ENCODE peak calls at places on chromosomes 1 and 21, in nine cellular contexts. M is GM23248, V is left ventricle myocardium inferior, R is small intestine, S is endodermal cell, B is hepatocyte, O is cardiac muscle cell, C is BJ, T is kidney. N is an unnamed sample.

GRCh38 chr1:181079382-181079781 is 9.1 kb upstream of the IER5 start:
- DNase-seq in M (no peak), V (no peak), R (no peak), S (no peak), B (no peak), O (no peak), C (no peak), T (no peak), N (no peak)

GRCh38 chr1:100249155-100249536 is 488 bp downstream of the DBT start:
- DNase-seq in M (peak), V (no peak), R (no peak), S (no peak), B (peak), O (peak), C (no peak), T (no peak), N (no peak)

GRCh38 chr21:43703068-43703880 is 15.7 kb upstream of the PDXK start:
- DNase-seq in M (peak), V (peak), R (peak), S (peak), B (peak), O (peak), C (peak), T (peak), N (no peak)

GRCh38 chr1:65343286-65343685 is 33.9 kb downstream of the DNAJC6 start:
- DNase-seq in M (peak), V (no peak), R (no peak), S (no peak), B (no peak), O (no peak), C (no peak), T (no peak), N (no peak)

GRCh38 chr1:110565565-110565964 is 40.6 kb downstream of the KCNA2 start:
- DNase-seq in M (no peak), V (no peak), R (no peak), S (peak), B (no peak), O (no peak), C (no peak), T (no peak), N (no peak)

GRCh38 chr1:160032165-160032827 is 506 bp upstream of the PIGM start:
- DNase-seq in M (peak), V (no peak), R (peak), S (no peak), B (no peak), O (no peak), C (no peak), T (no peak), N (no peak)

GRCh38 chr1:33346921-33347649 is 26.2 kb upstream of the A3GALT2 start:
- DNase-seq in M (peak), V (no peak), R (peak), S (no peak), B (peak), O (no peak), C (peak), T (no peak), N (peak)

GRCh38 chr1:228400237-228400651 is 6.4 kb downstream of the TRIM11 start:
- DNase-seq in M (no peak), V (no peak), R (no peak), S (peak), B (no peak), O (no peak), C (no peak), T (peak), N (no peak)

GRCh38 chr21:45408811-45409261 is 3.9 kb downstream of the COL18A1 start:
- DNase-seq in M (no peak), V (peak), R (no peak), S (peak), B (no peak), O (no peak), C (no peak), T (peak), N (no peak)

GRCh38 chr1:228011721-228012311 is 5.0 kb downstream of the WNT3A start:
- DNase-seq in M (no peak), V (no peak), R (no peak), S (peak), B (no peak), O (no peak), C (no peak), T (no peak), N (no peak)

GRCh38 chr21:35138665-35139381 is 89.7 kb upstream of the RUNX1 start:
- DNase-seq in M (peak), V (no peak), R (peak), S (no peak), B (peak), O (no peak), C (no peak), T (no peak), N (peak)

GRCh38 chr1:10538608-10539355 is 64.0 kb downstream of the PEX14 start:
- DNase-seq in M (no peak), V (no peak), R (no peak), S (no peak), B (no peak), O (no peak), C (no peak), T (no peak), N (no peak)

GRCh38 chr1:234322097-234322496 is 51.2 kb upstream of the COA6 start:
- DNase-seq in M (no peak), V (no peak), R (no peak), S (no peak), B (no peak), O (no peak), C (no peak), T (no peak), N (no peak)

GRCh38 chr1:234692961-234693360 is 83.0 kb upstream of the IRF2BP2 start:
- DNase-seq in M (no peak), V (no peak), R (no peak), S (no peak), B (no peak), O (no peak), C (no peak), T (no peak), N (no peak)

GRCh38 chr1:114108741-114109255 is 44.9 kb downstream of the SYT6 start:
- DNase-seq in M (no peak), V (no peak), R (no peak), S (no peak), B (peak), O (no peak), C (no peak), T (no peak), N (no peak)

GRCh38 chr1:190022709-190023108 is 455.0 kb downstream of the BRINP3 start:
- DNase-seq in M (no peak), V (no peak), R (no peak), S (no peak), B (no peak), O (no peak), C (no peak), T (no peak), N (no peak)

GRCh38 chr1:246971322-246971721 is 36.5 kb downstream of the ZNF695 start:
- DNase-seq in M (peak), V (peak), R (peak), S (peak), B (peak), O (peak), C (no peak), T (no peak), N (peak)

GRCh38 chr1:43314233-43314632 is 13.5 kb downstream of the TIE1 start:
- DNase-seq in M (peak), V (no peak), R (no peak), S (no peak), B (no peak), O (no peak), C (no peak), T (no peak), N (no peak)

GRCh38 chr1:231867607-231868006 is 241.0 kb downstream of the DISC1 start:
- DNase-seq in M (no peak), V (no peak), R (no peak), S (no peak), B (no peak), O (peak), C (no peak), T (no peak), N (no peak)

GRCh38 chr1:57485643-57486042 is 61.8 kb upstream of the DAB1 start:
- DNase-seq in M (peak), V (no peak), R (no peak), S (no peak), B (no peak), O (no peak), C (no peak), T (no peak), N (no peak)

GRCh38 chr1:15852828-15853302 is 5.4 kb downstream of the SPEN start:
- DNase-seq in M (no peak), V (no peak), R (no peak), S (no peak), B (no peak), O (no peak), C (no peak), T (no peak), N (no peak)

GRCh38 chr1:13513885-13514546 is at the start of gene LRRC38:
- DNase-seq in M (no peak), V (peak), R (peak), S (peak), B (peak), O (peak), C (no peak), T (no peak), N (peak)

GRCh38 chr21:35933466-35933865 is 126.9 kb downstream of the SETD4 start:
- DNase-seq in M (peak), V (peak), R (no peak), S (peak), B (peak), O (no peak), C (peak), T (peak), N (no peak)

GRCh38 chr21:32414579-32415358 is 2.3 kb downstream of the EVA1C start:
- DNase-seq in M (peak), V (no peak), R (no peak), S (no peak), B (peak), O (no peak), C (no peak), T (no peak), N (no peak)

GRCh38 chr1:10677508-10678364 is 118.7 kb downstream of the CASZ1 start:
- DNase-seq in M (peak), V (no peak), R (peak), S (peak), B (peak), O (peak), C (no peak), T (no peak), N (no peak)

GRCh38 chr1:15371610-15372539 is 37.8 kb upstream of the EFHD2 start:
- DNase-seq in M (no peak), V (peak), R (no peak), S (peak), B (no peak), O (no peak), C (no peak), T (no peak), N (no peak)

GRCh38 chr1:172144445-172145060 is 275.9 kb upstream of the C1orf105 start:
- DNase-seq in M (peak), V (peak), R (peak), S (no peak), B (peak), O (no peak), C (peak), T (peak), N (no peak)

GRCh38 chr1:153535664-153536585 is at the start of gene S100A6:
- DNase-seq in M (peak), V (peak), R (peak), S (peak), B (peak), O (peak), C (peak), T (peak), N (no peak)

GRCh38 chr1:3711780-3712451 is 40.3 kb upstream of the CCDC27 start:
- DNase-seq in M (no peak), V (no peak), R (no peak), S (no peak), B (no peak), O (no peak), C (no peak), T (no peak), N (no peak)

GRCh38 chr21:15283138-15283537 is 218.3 kb upstream of the NRIP1 start:
- DNase-seq in M (no peak), V (no peak), R (no peak), S (no peak), B (no peak), O (no peak), C (no peak), T (no peak), N (no peak)

GRCh38 chr1:17558541-17558940 is 19.0 kb downstream of the ARHGEF10L start:
- DNase-seq in M (peak), V (no peak), R (no peak), S (peak), B (no peak), O (no peak), C (no peak), T (no peak), N (no peak)

GRCh38 chr1:202694354-202694753 is 15.9 kb downstream of the SYT2 start:
- DNase-seq in M (no peak), V (no peak), R (no peak), S (no peak), B (no peak), O (no peak), C (no peak), T (no peak), N (no peak)

GRCh38 chr21:37220981-37221664 is 46.0 kb downstream of the VPS26C start:
- DNase-seq in M (peak), V (peak), R (peak), S (peak), B (peak), O (peak), C (peak), T (peak), N (peak)

GRCh38 chr1:55426156-55426555 is 211.0 kb upstream of the USP24 start:
- DNase-seq in M (no peak), V (no peak), R (no peak), S (no peak), B (no peak), O (no peak), C (no peak), T (no peak), N (no peak)

GRCh38 chr1:243483084-243483845 is 227.4 kb downstream of the SDCCAG8 start:
- DNase-seq in M (no peak), V (no peak), R (no peak), S (peak), B (no peak), O (peak), C (no peak), T (peak), N (no peak)

GRCh38 chr21:35923971-35924370 is 136.4 kb downstream of the SETD4 start:
- DNase-seq in M (no peak), V (no peak), R (no peak), S (no peak), B (no peak), O (no peak), C (no peak), T (no peak), N (no peak)

GRCh38 chr1:31843506-31843905 is 27.7 kb upstream of the SPOCD1 start:
- DNase-seq in M (peak), V (no peak), R (no peak), S (peak), B (no peak), O (no peak), C (peak), T (no peak), N (no peak)

GRCh38 chr1:3634059-3634800 is 9.4 kb downstream of the TPRG1L start:
- DNase-seq in M (no peak), V (no peak), R (no peak), S (no peak), B (no peak), O (no peak), C (no peak), T (peak), N (no peak)

GRCh38 chr1:47002211-47002610 is 21.3 kb upstream of the CYP4X1 start:
- DNase-seq in M (peak), V (no peak), R (no peak), S (no peak), B (no peak), O (no peak), C (no peak), T (no peak), N (peak)

DNA sequence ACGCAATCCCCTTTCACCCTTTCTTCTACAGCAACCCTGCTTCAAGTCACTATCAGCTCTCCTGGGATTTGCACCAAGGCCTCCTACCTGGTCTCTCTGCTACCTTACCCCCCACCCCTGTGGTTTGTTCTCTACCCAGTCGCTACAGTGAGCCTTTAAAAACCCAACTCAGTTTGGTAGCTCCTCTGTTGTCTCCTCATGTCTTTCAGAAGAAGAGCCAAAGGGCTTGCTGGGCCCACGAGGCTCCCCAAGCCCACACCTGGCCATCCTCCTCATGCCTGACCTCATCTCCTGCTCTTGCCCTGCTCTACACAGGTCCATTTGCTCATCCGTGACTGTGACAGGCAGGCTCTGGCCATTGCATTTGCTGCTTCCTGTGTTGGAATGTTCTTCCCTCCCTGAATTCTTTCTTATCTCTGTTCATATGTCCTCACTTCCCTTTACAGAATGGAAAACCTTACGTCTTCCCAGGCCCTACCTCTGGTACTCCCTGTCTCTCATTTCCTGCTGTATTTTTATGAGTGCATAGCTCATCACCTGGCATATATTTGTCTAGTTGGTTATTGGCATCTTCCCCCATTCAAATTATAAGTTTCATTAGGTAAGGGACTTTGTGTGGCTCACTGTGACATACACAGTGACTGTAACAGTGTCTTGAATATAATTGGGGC is 3.3 kb downstream of the RGS16 start:
- DNase-seq in M (no peak), V (no peak), R (no peak), S (no peak), B (no peak), O (no peak), C (no peak), T (no peak), N (no peak)
- H3K4me3 ChIP-seq in M (no peak), V (peak), R (no peak), S (no peak), B (no peak), O (no peak), C (no peak), T (no peak), N (no peak)

GRCh38 chr21:29185633-29186032 is 55.2 kb downstream of the MAP3K7CL start:
- DNase-seq in M (no peak), V (no peak), R (no peak), S (no peak), B (no peak), O (no peak), C (no peak), T (no peak), N (no peak)

GRCh38 chr21:29185172-29185571 is 54.7 kb downstream of the MAP3K7CL start:
- DNase-seq in M (peak), V (no peak), R (no peak), S (no peak), B (no peak), O (no peak), C (no peak), T (no peak), N (no peak)

GRCh38 chr21:29184047-29184446 is 53.6 kb downstream of the MAP3K7CL start:
- DNase-seq in M (no peak), V (no peak), R (peak), S (no peak), B (no peak), O (no peak), C (no peak), T (no peak), N (no peak)

GRCh38 chr21:29181799-29182470 is 51.5 kb downstream of the MAP3K7CL start:
- DNase-seq in M (peak), V (no peak), R (peak), S (no peak), B (peak), O (peak), C (peak), T (no peak), N (no peak)

DNA sequence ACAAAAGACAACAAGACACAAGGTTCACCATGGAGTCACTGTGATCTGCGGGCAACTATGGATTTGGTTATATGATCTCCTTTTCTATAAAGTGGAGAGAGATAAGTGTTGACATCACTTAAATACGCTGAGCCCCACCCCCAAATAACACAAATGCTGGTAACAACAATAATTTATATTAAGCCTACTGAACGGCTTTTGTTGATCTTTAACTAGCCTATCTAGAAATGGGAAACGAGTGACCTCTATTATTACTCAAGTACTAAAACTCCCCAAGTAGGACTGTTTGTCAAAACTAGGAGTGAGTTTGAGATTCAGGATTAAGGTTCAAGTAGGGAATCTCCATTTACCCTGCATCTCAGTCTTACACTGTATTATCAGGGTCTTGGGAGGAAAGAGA is 52.2 kb downstream of the MAP3K7CL start:
- DNase-seq in M (no peak), V (no peak), R (peak), S (no peak), B (no peak), O (no peak), C (no peak), T (no peak), N (no peak)
- H3K4me3 ChIP-seq in M (peak), V (peak), R (no peak), S (no peak), B (no peak), O (no peak), C (no peak), T (peak), N (no peak)

DNA sequence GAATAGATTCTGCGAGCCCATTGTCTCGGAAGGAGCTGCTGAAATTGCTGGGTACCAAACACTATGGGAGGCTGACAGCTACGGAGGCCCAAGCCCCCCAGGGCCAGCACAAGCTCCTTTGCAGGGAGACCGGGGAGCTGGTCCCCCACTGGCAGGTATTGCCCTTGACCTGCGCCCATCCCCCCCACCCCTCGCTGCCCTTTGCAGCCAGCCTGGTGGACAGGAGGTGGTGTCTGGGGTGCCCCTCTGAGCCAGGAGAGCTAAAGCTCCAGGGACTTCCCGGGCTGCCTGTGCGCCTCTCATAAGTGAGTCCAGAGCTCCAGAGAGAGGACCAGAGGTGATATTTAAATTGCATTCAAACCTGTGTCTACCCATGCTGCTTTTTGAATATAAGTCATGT is 5.4 kb downstream of the SERTAD4 start:
- DNase-seq in M (no peak), V (no peak), R (no peak), S (no peak), B (no peak), O (no peak), C (no peak), T (no peak), N (no peak)
- H3K4me3 ChIP-seq in M (no peak), V (peak), R (no peak), S (no peak), B (no peak), O (no peak), C (no peak), T (no peak), N (no peak)

GRCh38 chr1:178958491-178958890 is 67.2 kb upstream of the FAM20B start:
- DNase-seq in M (no peak), V (no peak), R (no peak), S (no peak), B (no peak), O (no peak), C (no peak), T (no peak), N (no peak)

GRCh38 chr1:178961868-178962267 is 63.8 kb upstream of the FAM20B start:
- DNase-seq in M (no peak), V (no peak), R (no peak), S (no peak), B (no peak), O (no peak), C (no peak), T (no peak), N (no peak)

GRCh38 chr1:178961331-178961730 is 64.4 kb upstream of the FAM20B start:
- DNase-seq in M (no peak), V (no peak), R (no peak), S (no peak), B (no peak), O (no peak), C (no peak), T (no peak), N (no peak)

GRCh38 chr1:178959543-178960460 is 65.9 kb upstream of the FAM20B start:
- DNase-seq in M (no peak), V (no peak), R (no peak), S (no peak), B (no peak), O (no peak), C (no peak), T (no peak), N (no peak)

DNA sequence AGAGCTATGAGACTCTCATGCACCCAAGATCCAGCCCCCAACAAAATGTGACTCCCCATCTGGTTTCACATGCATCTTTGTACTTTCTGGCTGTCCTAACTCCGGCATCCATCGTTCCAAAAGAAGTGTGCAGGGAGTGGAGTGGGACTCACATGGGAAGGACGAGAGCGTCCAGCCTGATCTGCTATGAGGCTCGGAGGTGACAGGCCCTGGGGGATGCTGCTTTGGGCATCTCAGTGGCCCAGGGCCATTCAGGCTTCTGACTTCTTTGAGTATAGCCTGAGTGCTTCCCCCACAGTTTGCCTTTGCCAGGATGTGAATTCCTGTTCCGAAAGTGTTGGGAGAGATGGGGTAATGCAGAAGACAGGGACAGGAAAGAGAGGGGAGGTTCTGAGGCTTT is 64.9 kb upstream of the FAM20B start:
- DNase-seq in M (no peak), V (no peak), R (no peak), S (no peak), B (no peak), O (no peak), C (no peak), T (no peak), N (no peak)
- H3K4me3 ChIP-seq in M (no peak), V (no peak), R (no peak), S (no peak), B (no peak), O (no peak), C (no peak), T (no peak), N (no peak)

N was measured in Jurkat, Clone E6-1.